ENCODE peak calls at places on chromosomes 12 and 14, in six cellular contexts. L is AG10803, M is body of pancreas, D is astrocyte, E is fibroblast of the aortic adventitia, U is GM23338. X is an unnamed sample.

GRCh38 chr14:93332032-93332852 is 594 bp downstream of the BTBD7 start:
- DNase-seq in L (peak), M (peak), D (peak), E (peak), U (peak), X (peak)

GRCh38 chr14:24297190-24297964 is 2.2 kb downstream of the DHRS1 start:
- DNase-seq in L (no peak), M (no peak), D (no peak), E (peak), U (peak), X (peak)

GRCh38 chr12:93788853-93789252 is 111.7 kb downstream of the CRADD start:
- DNase-seq in L (no peak), M (no peak), D (no peak), E (no peak), U (no peak), X (no peak)

GRCh38 chr14:20247651-20248246 is 8.7 kb downstream of the OR11H4 start:
- DNase-seq in L (no peak), M (no peak), D (no peak), E (no peak), U (peak), X (no peak)

GRCh38 chr14:94122438-94122837 is 7.0 kb downstream of the IFI27L2 start:
- DNase-seq in L (no peak), M (no peak), D (no peak), E (no peak), U (no peak), X (no peak)

GRCh38 chr14:73283592-73284379 is 46.5 kb downstream of the PAPLN start:
- DNase-seq in L (peak), M (no peak), D (peak), E (peak), U (peak), X (peak)

GRCh38 chr12:93875157-93875556 is 198.0 kb downstream of the CRADD start:
- DNase-seq in L (no peak), M (no peak), D (no peak), E (no peak), U (no peak), X (no peak)

GRCh38 chr12:90058721-90059120 is 350.1 kb upstream of the ATP2B1 start:
- DNase-seq in L (peak), M (no peak), D (peak), E (peak), U (no peak), X (peak)

GRCh38 chr14:79016828-79017505 is 846.8 kb downstream of the NRXN3 start:
- DNase-seq in L (peak), M (no peak), D (peak), E (peak), U (no peak), X (peak)

GRCh38 chr14:33938131-33938949 is 12.5 kb downstream of the EGLN3 start:
- DNase-seq in L (peak), M (peak), D (no peak), E (no peak), U (peak), X (peak)

GRCh38 chr12:4160314-4161040 is 113.1 kb upstream of the CCND2 start:
- DNase-seq in L (no peak), M (no peak), D (no peak), E (no peak), U (no peak), X (no peak)

GRCh38 chr14:22472935-22473854 is 115.8 kb downstream of the DAD1 start:
- DNase-seq in L (peak), M (peak), D (no peak), E (peak), U (peak), X (peak)

GRCh38 chr14:85534435-85534834 is 4.5 kb downstream of the FLRT2 start:
- DNase-seq in L (no peak), M (peak), D (no peak), E (no peak), U (peak), X (peak)

GRCh38 chr12:17918013-17918412 is 172.0 kb downstream of the RERGL start:
- DNase-seq in L (no peak), M (no peak), D (no peak), E (no peak), U (no peak), X (peak)

GRCh38 chr14:100903672-100904185 is at the start of gene RTL1:
- DNase-seq in L (no peak), M (no peak), D (no peak), E (no peak), U (no peak), X (no peak)

GRCh38 chr14:100901391-100902183 is 1.9 kb downstream of the RTL1 start:
- DNase-seq in L (no peak), M (no peak), D (no peak), E (no peak), U (no peak), X (no peak)

GRCh38 chr14:100900837-100901390 is 2.6 kb downstream of the RTL1 start:
- DNase-seq in L (no peak), M (peak), D (no peak), E (no peak), U (peak), X (no peak)

GRCh38 chr14:100902792-100903191 is 730 bp downstream of the RTL1 start:
- DNase-seq in L (no peak), M (no peak), D (no peak), E (no peak), U (no peak), X (no peak)

DNA sequence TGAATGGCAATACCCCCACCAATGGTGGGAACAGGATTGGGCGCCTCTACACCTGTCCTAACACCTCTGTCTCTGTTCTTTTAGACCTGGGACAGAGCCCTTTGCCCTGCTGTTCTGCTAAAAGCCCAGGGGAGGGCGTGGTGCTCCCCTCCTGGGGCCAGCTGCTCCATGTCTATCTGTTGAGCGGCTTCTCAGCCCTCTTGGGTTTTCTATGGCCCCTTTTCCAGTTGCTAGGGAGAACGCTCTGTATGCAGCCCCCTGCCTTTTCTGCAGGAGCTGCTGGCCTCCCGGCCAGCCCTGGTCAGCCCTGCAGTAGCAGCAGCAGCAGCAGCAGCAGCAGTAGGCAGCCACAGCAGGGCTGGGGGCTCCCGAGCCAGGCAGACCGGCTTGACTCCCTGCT is 1.2 kb downstream of the RTL1 start:
- DNase-seq in L (no peak), M (no peak), D (no peak), E (no peak), U (peak), X (no peak)
- TF ChIP-seq CTCF in L (peak), M (no peak), D (no peak), E (no peak), U (peak), X (no peak)

GRCh38 chr12:9866786-9867379 is 2.3 kb downstream of the CLEC2B start:
- DNase-seq in L (no peak), M (no peak), D (no peak), E (no peak), U (no peak), X (no peak)

GRCh38 chr12:9868271-9868815 is 811 bp downstream of the CLEC2B start:
- DNase-seq in L (no peak), M (no peak), D (no peak), E (peak), U (no peak), X (peak)

GRCh38 chr12:9869307-9870161 is at the start of gene CLEC2B:
- DNase-seq in L (peak), M (no peak), D (peak), E (peak), U (no peak), X (peak)

GRCh38 chr12:9868951-9869306 is 225 bp downstream of the CLEC2B start:
- DNase-seq in L (no peak), M (no peak), D (no peak), E (no peak), U (no peak), X (no peak)

GRCh38 chr12:9867531-9867930 is 1.6 kb downstream of the CLEC2B start:
- DNase-seq in L (no peak), M (no peak), D (no peak), E (peak), U (no peak), X (peak)
- H3K4me3 ChIP-seq in L (peak), M (no peak), D (no peak), E (no peak), U (no peak), X (no peak)

GRCh38 chr14:49417790-49418189 is 168.4 kb downstream of the RPS29 start:
- DNase-seq in L (no peak), M (no peak), D (no peak), E (no peak), U (peak), X (no peak)
- TF ChIP-seq CTCF in L (no peak), M (no peak), D (no peak), E (no peak), U (no peak), X (no peak)

GRCh38 chr12:6696690-6697583 is 3.7 kb downstream of the PIANP start:
- DNase-seq in L (no peak), M (no peak), D (no peak), E (no peak), U (no peak), X (no peak)
- H3K4me3 ChIP-seq in L (no peak), M (no peak), D (no peak), E (no peak), U (no peak), X (no peak)